ENCODE peak calls at places on chromosomes 16 and 17, in five cellular contexts. J is thoracic aorta, N is keratinocyte, F is suprapubic skin, Z is vagina. W is an unnamed sample.

GRCh38 chr16:13988038-13988437 is 68.1 kb downstream of the ERCC4 start:
- DNase-seq in J (no peak), N (no peak), F (no peak), Z (no peak), W (no peak)

GRCh38 chr16:29811896-29812665 is at the start of gene PRRT2:
- DNase-seq in J (peak), N (no peak), F (peak), Z (no peak), W (peak)

GRCh38 chr16:22624038-22624656 is 113.5 kb downstream of the NPIPB5 start:
- DNase-seq in J (no peak), N (no peak), F (no peak), Z (no peak), W (no peak)

GRCh38 chr17:15981208-15981607 is 18.3 kb downstream of the ZSWIM7 start:
- DNase-seq in J (no peak), N (no peak), F (no peak), Z (no peak), W (no peak)

GRCh38 chr16:27972500-27972899 is 91.0 kb downstream of the GSG1L start:
- DNase-seq in J (no peak), N (no peak), F (no peak), Z (peak), W (peak)

GRCh38 chr17:73101031-73101430 is 8.5 kb upstream of the SLC39A11 start:
- DNase-seq in J (no peak), N (no peak), F (no peak), Z (no peak), W (no peak)

GRCh38 chr17:58323420-58324408 is 4.9 kb downstream of the TSPOAP1 start:
- DNase-seq in J (no peak), N (no peak), F (no peak), Z (no peak), W (no peak)

GRCh38 chr16:67509016-67509415 is 19.6 kb upstream of the RIPOR1 start:
- DNase-seq in J (no peak), N (no peak), F (no peak), Z (no peak), W (no peak)

GRCh38 chr17:77558846-77559626 is 399.5 kb upstream of the TNRC6C start:
- DNase-seq in J (no peak), N (no peak), F (no peak), Z (no peak), W (no peak)

GRCh38 chr17:75313941-75314550 is 24.8 kb upstream of the SLC25A19 start:
- DNase-seq in J (no peak), N (no peak), F (no peak), Z (no peak), W (no peak)

GRCh38 chr16:14303654-14304394 is 232.7 kb downstream of the MRTFB start:
- DNase-seq in J (no peak), N (no peak), F (no peak), Z (no peak), W (no peak)

GRCh38 chr16:14501331-14502255 is 128.5 kb downstream of the PARN start:
- DNase-seq in J (peak), N (peak), F (peak), Z (no peak), W (peak)

GRCh38 chr17:41967141-41967920 is 736 bp downstream of the CNP start:
- DNase-seq in J (no peak), N (no peak), F (peak), Z (no peak), W (no peak)

GRCh38 chr17:59830846-59831486 is 61.8 kb downstream of the TUBD1 start:
- DNase-seq in J (no peak), N (no peak), F (no peak), Z (no peak), W (no peak)

GRCh38 chr17:11644265-11645212 is 46.3 kb downstream of the DNAH9 start:
- DNase-seq in J (peak), N (peak), F (peak), Z (peak), W (no peak)

GRCh38 chr16:50884066-50884860 is 142.4 kb downstream of the CYLD start:
- DNase-seq in J (no peak), N (no peak), F (no peak), Z (peak), W (no peak)

GRCh38 chr17:56737741-56738161 is 96.0 kb downstream of the C17orf67 start:
- DNase-seq in J (no peak), N (no peak), F (no peak), Z (no peak), W (no peak)

GRCh38 chr17:28252436-28252835 is 66.6 kb upstream of the TMEM97 start:
- DNase-seq in J (no peak), N (peak), F (no peak), Z (no peak), W (no peak)

GRCh38 chr16:84425696-84426095 is 57.4 kb downstream of the ATP2C2 start:
- DNase-seq in J (no peak), N (no peak), F (no peak), Z (no peak), W (no peak)

GRCh38 chr16:82252582-82252981 is 82.6 kb upstream of the MPHOSPH6 start:
- DNase-seq in J (no peak), N (no peak), F (no peak), Z (no peak), W (no peak)

GRCh38 chr17:82240506-82241182 is 11.8 kb downstream of the SLC16A3 start:
- DNase-seq in J (no peak), N (no peak), F (no peak), Z (no peak), W (no peak)

GRCh38 chr17:71937914-71938313 is 182.9 kb upstream of the SOX9 start:
- DNase-seq in J (no peak), N (no peak), F (no peak), Z (no peak), W (no peak)

DNA sequence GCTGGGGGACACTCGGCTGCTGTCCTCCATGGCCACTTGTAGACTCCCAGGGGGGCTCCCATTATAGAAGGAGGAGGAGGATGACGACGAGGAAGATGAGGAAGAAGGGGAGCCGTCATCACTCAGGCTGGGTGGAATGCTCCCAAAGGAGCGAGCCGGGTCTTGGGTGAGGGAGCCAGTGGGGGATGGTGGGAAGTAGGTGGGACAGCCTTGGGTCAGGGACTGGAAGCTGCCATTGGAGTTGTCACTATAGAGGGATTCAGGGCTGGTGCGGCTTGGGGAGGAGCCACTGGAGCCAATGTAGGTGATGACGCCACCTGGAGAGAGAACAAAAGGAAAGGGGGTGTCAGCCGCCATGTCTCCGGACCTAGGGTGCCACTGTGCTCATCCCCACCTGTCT is 3.3 kb downstream of the NR1D1 start:
- DNase-seq in J (no peak), N (no peak), F (no peak), Z (no peak), W (no peak)
- H3K4me3 ChIP-seq in J (peak), N (no peak), F (peak), Z (peak), W (peak)

GRCh38 chr16:21222495-21223337 is 10.8 kb upstream of the ANKS4B start:
- DNase-seq in J (no peak), N (no peak), F (no peak), Z (peak), W (no peak)
- H3K4me3 ChIP-seq in J (no peak), N (no peak), F (no peak), Z (no peak), W (no peak)

GRCh38 chr16:69017036-69017783 is 88.2 kb upstream of the HAS3 start:
- DNase-seq in J (no peak), N (no peak), F (no peak), Z (no peak), W (no peak)
- H3K4me3 ChIP-seq in J (no peak), N (no peak), F (no peak), Z (no peak), W (no peak)

DNA sequence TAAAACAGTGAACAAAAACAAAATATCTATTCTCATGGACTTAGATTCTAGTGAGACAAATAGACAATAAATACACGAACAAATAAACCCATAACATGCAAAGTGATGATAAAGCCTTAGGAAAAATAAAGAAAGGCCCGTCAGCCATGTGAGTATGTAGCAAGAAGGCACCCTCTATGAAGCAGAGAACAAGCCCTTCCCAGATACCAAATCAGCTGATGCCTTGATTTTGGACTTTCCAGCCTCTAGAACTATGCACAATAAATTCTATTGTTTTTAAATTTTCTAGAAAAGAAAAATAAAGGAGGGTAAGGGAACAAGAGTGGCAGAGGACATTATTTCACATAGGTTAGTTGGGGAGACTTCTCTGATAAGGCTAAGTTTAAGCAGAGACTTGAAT is 40.7 kb upstream of the SMURF2 start:
- DNase-seq in J (no peak), N (no peak), F (no peak), Z (no peak), W (no peak)
- H3K4me3 ChIP-seq in J (no peak), N (no peak), F (no peak), Z (no peak), W (no peak)